ENCODE peak calls at places on chromosomes 6 and 20, in nine cellular contexts. E is CD8-positive, alpha-beta memory T cell; O is prostate gland; N is RWPE1; Z is stimulated activated CD4-positive, alpha-beta T cell treated with anti-CD3 and anti-CD28 coated beads, Interleukin-1b, Interleukin-23, amount 100 ng/mL, for 1 hour; S is psoas muscle; G is EL; I is H9; W is caudate nucleus. C is an unnamed sample.

GRCh38 chr6:147106759-147107401 is 97.3 kb upstream of the STXBP5 start:
- DNase-seq in W (no peak), S (no peak), Z (no peak), O (no peak), G (peak), I (no peak), E (no peak), N (no peak), C (no peak)

GRCh38 chr6:154414021-154414813 is 57.6 kb upstream of the IPCEF1 start:
- DNase-seq in Z (no peak), S (no peak), G (peak), O (no peak), I (no peak), N (no peak), W (no peak), E (no peak), C (peak)

GRCh38 chr20:23776067-23776771 is 25.5 kb upstream of the CST1 start:
- DNase-seq in E (no peak), O (no peak), Z (no peak), G (no peak), N (no peak), W (no peak), I (peak), S (no peak), C (no peak)

GRCh38 chr6:51330971-51331370 is 512.3 kb downstream of the TFAP2B start:
- DNase-seq in N (no peak), I (no peak), Z (no peak), O (no peak), W (no peak), E (no peak), S (no peak), G (no peak), C (peak)

GRCh38 chr6:129748212-129748900 is 38.4 kb upstream of the ARHGAP18 start:
- DNase-seq in I (peak), W (no peak), N (peak), G (peak), E (peak), Z (no peak), O (peak), S (peak), C (peak)

GRCh38 chr6:107116328-107116892 is 1.1 kb upstream of the BEND3 start:
- DNase-seq in E (no peak), G (peak), I (peak), S (peak), O (peak), N (no peak), W (no peak), Z (no peak), C (no peak)

GRCh38 chr20:4866429-4866828 is 134.9 kb downstream of the SLC23A2 start:
- DNase-seq in O (peak), I (no peak), G (no peak), S (no peak), W (no peak), Z (no peak), E (no peak), N (peak), C (no peak)

GRCh38 chr6:24060982-24061754 is 64.8 kb upstream of the NRSN1 start:
- DNase-seq in S (no peak), I (no peak), G (no peak), O (no peak), E (no peak), W (no peak), N (no peak), Z (no peak), C (no peak)

GRCh38 chr20:23773127-23773526 is 22.4 kb upstream of the CST1 start:
- DNase-seq in E (no peak), W (no peak), I (no peak), O (no peak), G (no peak), S (no peak), Z (no peak), N (no peak), C (no peak)